ENCODE peak calls at places on chromosomes 4 and X, in six cellular contexts. V is breast epithelium, F is mucosa of descending colon, N is epithelial cell of esophagus, I is IMR-90, P is brain microvascular endothelial cell. L is an unnamed sample.

GRCh38 chr4:100421356-100421978 is 96.4 kb downstream of the EMCN start:
- DNase-seq in V (no peak), F (no peak), N (peak; percentile 47), I (peak; percentile 31), P (peak; percentile 10), L (peak; percentile 30)

GRCh38 chr4:185165605-185166063 is 22.6 kb downstream of the SLC25A4 start:
- DNase-seq in V (no peak), F (no peak), N (no peak), I (peak; percentile 87), P (peak; percentile 74), L (peak; percentile 51)

GRCh38 chr4:160848901-160849735 is 1314.7 kb downstream of the FSTL5 start:
- DNase-seq in V (no peak), F (no peak), N (peak; percentile 36), I (no peak), P (peak; percentile 60), L (no peak)

GRCh38 chrX:44748014-44748413 is 95.8 kb upstream of the DUSP21 start:
- DNase-seq in V (no peak), F (no peak), N (peak; percentile 50), I (no peak), P (peak; percentile 9), L (peak; percentile 57)

GRCh38 chr4:90093526-90093925 is 33.7 kb upstream of the CCSER1 start:
- DNase-seq in V (no peak), F (no peak), N (no peak), I (no peak), P (no peak), L (no peak)

GRCh38 chrX:55582447-55582846 is 40.8 kb upstream of the FOXR2 start:
- DNase-seq in V (no peak), F (no peak), N (no peak), I (no peak), P (no peak), L (no peak)

GRCh38 chrX:49878834-49879655 is at the start of gene USP27X:
- DNase-seq in V (peak; percentile 70), F (peak; percentile 86), N (peak; percentile 78), I (peak; percentile 81), P (peak; percentile 74), L (peak; percentile 75)

GRCh38 chr4:39514888-39515401 is 12.3 kb downstream of the UGDH start:
- DNase-seq in V (no peak), F (peak; percentile 65), N (peak; percentile 80), I (peak; percentile 66), P (no peak), L (no peak)

GRCh38 chrX:13000311-13000811 is 25.5 kb downstream of the TMSB4X start:
- DNase-seq in V (no peak), F (no peak), N (no peak), I (no peak), P (no peak), L (no peak)

GRCh38 chrX:153726286-153727107 is 1.8 kb downstream of the ABCD1 start:
- DNase-seq in V (no peak), F (peak; percentile 69), N (no peak), I (peak; percentile 52), P (no peak), L (no peak)

GRCh38 chr4:6760865-6761264 is 21.7 kb upstream of the KIAA0232 start:
- DNase-seq in V (no peak), F (peak; percentile 17), N (no peak), I (no peak), P (no peak), L (no peak)

GRCh38 chr4:185817403-185817818 is 5.4 kb upstream of the SORBS2 start:
- DNase-seq in V (peak; percentile 79), F (peak; percentile 73), N (no peak), I (no peak), P (no peak), L (no peak)

GRCh38 chr4:13547563-13548041 is 3.3 kb upstream of the NKX3-2 start:
- DNase-seq in V (no peak), F (peak; percentile 37), N (no peak), I (no peak), P (no peak), L (no peak)

GRCh38 chr4:147793973-147794690 is 62.2 kb downstream of the ARHGAP10 start:
- DNase-seq in V (no peak), F (no peak), N (peak; percentile 39), I (no peak), P (no peak), L (no peak)

GRCh38 chr4:142815834-142816233 is 30.3 kb downstream of the INPP4B start:
- DNase-seq in V (no peak), F (no peak), N (peak; percentile 70), I (peak; percentile 70), P (peak; percentile 82), L (peak; percentile 63)

GRCh38 chr4:39636786-39637185 is 1.9 kb downstream of the SMIM14 start:
- DNase-seq in V (no peak), F (no peak), N (no peak), I (peak; percentile 31), P (peak; percentile 35), L (peak; percentile 58)

GRCh38 chr4:101885574-101885973 is 95.0 kb downstream of the BANK1 start:
- DNase-seq in V (no peak), F (no peak), N (peak; percentile 73), I (no peak), P (no peak), L (no peak)

GRCh38 chr4:82774711-82775171 is 23.9 kb downstream of the SCD5 start:
- DNase-seq in V (no peak), F (no peak), N (no peak), I (peak; percentile 49), P (no peak), L (no peak)

GRCh38 chr4:85681194-85681803 is 206.3 kb downstream of the ARHGAP24 start:
- DNase-seq in V (no peak), F (no peak), N (peak; percentile 8), I (peak; percentile 49), P (peak; percentile 74), L (peak; percentile 10)

GRCh38 chr4:84146300-84146942 is 352.7 kb downstream of the NKX6-1 start:
- DNase-seq in V (no peak), F (no peak), N (no peak), I (no peak), P (no peak), L (no peak)

GRCh38 chr4:131309628-131310027 is 1839.5 kb upstream of the PCDH10 start:
- DNase-seq in V (no peak), F (no peak), N (no peak), I (no peak), P (no peak), L (no peak)

GRCh38 chrX:154486052-154486395 is 391 bp downstream of the UBL4A start:
- DNase-seq in V (no peak), F (peak; percentile 58), N (peak; percentile 16), I (no peak), P (no peak), L (peak; percentile 17)

GRCh38 chr4:79575709-79576479 is 167.9 kb upstream of the GK2 start:
- DNase-seq in V (no peak), F (no peak), N (no peak), I (no peak), P (no peak), L (no peak)

GRCh38 chrX:29662759-29663503 is 552.4 kb upstream of the MAGEB2 start:
- DNase-seq in V (no peak), F (no peak), N (peak; percentile 92), I (peak; percentile 98), P (peak; percentile 91), L (peak; percentile 97)

GRCh38 chrX:41664307-41665299 is 24.2 kb upstream of the GPR34 start:
- DNase-seq in V (no peak), F (no peak), N (no peak), I (peak; percentile 19), P (no peak), L (no peak)

GRCh38 chr4:169744601-169745000 is 13.1 kb downstream of the HPF1 start:
- DNase-seq in V (no peak), F (no peak), N (peak; percentile 59), I (no peak), P (no peak), L (peak; percentile 19)

DNA sequence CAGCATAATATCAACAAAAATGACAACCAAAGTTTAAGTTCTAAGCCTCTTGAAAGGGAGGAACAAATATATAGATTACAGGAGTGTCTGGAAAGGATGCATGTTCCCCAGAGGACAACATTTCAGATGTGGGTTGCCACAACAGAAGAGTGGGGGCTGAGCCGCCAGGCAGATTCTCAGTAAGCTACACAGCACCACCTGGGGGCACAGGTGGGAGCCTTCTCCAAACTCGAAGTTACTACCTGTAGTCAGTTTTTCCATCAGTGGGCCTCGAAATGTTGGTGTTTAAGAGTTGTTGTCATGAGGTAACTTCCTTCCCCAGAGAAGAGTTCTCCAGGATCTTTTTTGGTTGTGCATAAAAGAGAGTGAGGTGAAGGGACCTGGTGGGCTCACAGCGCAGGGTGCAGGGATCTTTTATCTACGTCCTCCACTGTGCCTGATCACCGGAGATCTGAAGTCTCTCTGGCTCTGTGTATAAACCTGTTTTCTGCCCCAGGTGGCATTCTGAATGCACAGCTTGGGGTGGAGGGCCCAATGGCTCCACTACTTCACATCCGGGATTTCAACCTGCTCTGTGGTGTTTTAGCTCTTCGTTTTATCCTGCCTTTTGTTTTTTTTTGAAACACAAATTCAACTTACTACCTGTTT is 58.4 kb upstream of the STS start:
- DNase-seq in V (no peak), F (no peak), N (no peak), I (no peak), P (no peak), L (no peak)
- TF ChIP-seq CTCF in V (no peak), F (no peak), N (no peak), I (no peak), P (peak; percentile 37), L (peak; percentile 20)

DNA sequence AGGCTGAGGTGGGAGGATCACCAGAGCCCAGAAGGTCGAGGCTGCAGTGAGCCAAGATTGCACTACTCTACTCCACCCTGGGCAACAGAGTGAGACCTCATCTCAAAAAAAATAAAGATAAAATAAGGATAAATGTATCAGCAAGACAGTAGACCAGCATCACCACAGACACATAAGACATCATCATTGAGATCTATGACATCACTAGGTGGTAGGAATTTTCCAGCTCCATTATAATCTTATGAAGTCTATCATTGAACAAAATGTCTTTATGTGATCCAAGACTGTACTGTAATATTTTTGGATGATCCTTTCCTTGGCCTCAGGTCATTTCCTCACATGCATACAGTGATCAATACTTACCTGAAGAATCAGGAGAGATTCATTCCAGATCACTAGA is 8.3 kb upstream of the FAM200B start:
- DNase-seq in V (no peak), F (no peak), N (no peak), I (no peak), P (no peak), L (no peak)
- TF ChIP-seq CTCF in V (no peak), F (no peak), N (no peak), I (no peak), P (no peak), L (no peak)

DNA sequence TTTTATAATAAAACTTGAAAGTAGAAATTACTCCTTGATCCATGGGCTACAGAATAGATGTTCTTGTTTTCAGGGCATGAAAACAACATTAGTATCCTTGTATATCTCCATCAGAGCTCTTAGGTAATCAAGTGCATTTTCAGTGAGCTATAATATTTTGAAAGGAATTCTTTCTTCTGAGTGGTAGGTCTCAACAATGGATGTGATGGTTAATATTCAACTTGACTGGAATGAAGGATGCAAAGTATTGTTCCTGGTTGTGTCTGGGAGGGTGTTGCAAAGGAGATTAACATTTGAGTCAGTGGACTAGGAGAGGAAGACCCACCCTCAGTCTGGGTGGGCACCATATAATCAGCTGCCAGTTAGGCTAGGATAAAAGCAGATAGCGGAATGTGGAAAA is 100.1 kb downstream of the LCORL start:
- DNase-seq in V (no peak), F (no peak), N (no peak), I (no peak), P (no peak), L (no peak)
- TF ChIP-seq CTCF in V (no peak), F (no peak), N (no peak), I (no peak), P (no peak), L (no peak)

GRCh38 chr4:66688674-66689073 is 856.6 kb downstream of the CENPC start:
- DNase-seq in V (no peak), F (no peak), N (peak; percentile 49), I (peak; percentile 9), P (no peak), L (peak; percentile 6)
- TF ChIP-seq CTCF in V (no peak), F (no peak), N (peak; percentile 34), I (peak; percentile 30), P (peak; percentile 20), L (peak; percentile 50)